ENCODE peak calls at places on chromosomes 5 and 9, in five cellular contexts. H is lung; A is fibroblast of lung; B is lower lobe of right lung; G is effector memory CD4-positive, alpha-beta T cell. R is an unnamed sample.

GRCh38 chr9:83544002-83544698 is 5.9 kb upstream of the FRMD3 start:
- DNase-seq in H (no peak), A (peak), B (no peak), G (no peak), R (peak)

GRCh38 chr5:8729437-8729836 is 816.4 kb downstream of the SEMA5A start:
- DNase-seq in H (no peak), A (peak), B (no peak), G (no peak), R (peak)

GRCh38 chr9:94717656-94718225 is 8.8 kb upstream of the AOPEP start:
- DNase-seq in H (no peak), A (peak), B (no peak), G (no peak), R (peak)

GRCh38 chr9:124839612-124840299 is 13.5 kb upstream of the WDR38 start:
- DNase-seq in H (no peak), A (no peak), B (no peak), G (no peak), R (no peak)

GRCh38 chr5:122004201-122004600 is 42.4 kb downstream of the SRFBP1 start:
- DNase-seq in H (no peak), A (no peak), B (no peak), G (no peak), R (no peak)

GRCh38 chr9:93459432-93459847 is 6.1 kb upstream of the FAM120AOS start:
- DNase-seq in H (no peak), A (no peak), B (no peak), G (no peak), R (no peak)

GRCh38 chr5:67807116-67807888 is 408.3 kb upstream of the PIK3R1 start:
- DNase-seq in H (no peak), A (peak), B (no peak), G (no peak), R (peak)

GRCh38 chr5:142621227-142621626 is 64.7 kb downstream of the FGF1 start:
- DNase-seq in H (no peak), A (peak), B (no peak), G (no peak), R (peak)

GRCh38 chr9:129509508-129509907 is 111.4 kb downstream of the C9orf50 start:
- DNase-seq in H (no peak), A (peak), B (no peak), G (no peak), R (peak)

GRCh38 chr5:128038641-128039040 is 44.9 kb upstream of the SLC12A2 start:
- DNase-seq in H (no peak), A (peak), B (no peak), G (no peak), R (peak)

GRCh38 chr9:38181866-38182265 is 112.8 kb upstream of the SHB start:
- DNase-seq in H (no peak), A (no peak), B (no peak), G (no peak), R (no peak)

GRCh38 chr9:111525056-111525977 is at the start of gene ZNF483:
- DNase-seq in H (peak), A (peak), B (peak), G (peak), R (peak)

R was measured in astrocyte.